ENCODE peak calls at places on chromosome 12, in seven cellular contexts. Z is sigmoid colon, V is testis, A is HCT116, T is gastrocnemius medialis, I is ovary, X is adrenal gland. G is an unnamed sample.

GRCh38 chr12:121942145-121942718 is 23.8 kb downstream of the CFAP251 start:
- DNase-seq in X (no peak), Z (no peak), V (no peak), A (no peak), T (no peak), I (no peak), G (no peak)

GRCh38 chr12:43094886-43095285 is 457.1 kb downstream of the ADAMTS20 start:
- DNase-seq in A (no peak), T (no peak), I (no peak), V (no peak), X (no peak), Z (no peak), G (peak; percentile 4)

GRCh38 chr12:49219417-49220026 is 30.6 kb upstream of the TUBA1A start:
- DNase-seq in I (no peak), Z (no peak), T (no peak), A (no peak), V (no peak), X (no peak), G (no peak)

GRCh38 chr12:54381136-54381535 is 3.4 kb downstream of the ZNF385A start:
- DNase-seq in Z (no peak), V (no peak), A (no peak), X (no peak), T (no peak), I (no peak), G (no peak)

GRCh38 chr12:27333311-27334009 is 824 bp downstream of the BMAL2 start:
- DNase-seq in I (peak; percentile 20), A (no peak), Z (peak; percentile 67), V (peak; percentile 34), T (no peak), X (peak; percentile 24), G (peak; percentile 44)

GRCh38 chr12:2891240-2892053 is 756 bp downstream of the TULP3 start:
- DNase-seq in Z (peak; percentile 84), X (peak; percentile 84), V (peak; percentile 62), T (peak; percentile 38), A (no peak), I (no peak), G (peak; percentile 57)

GRCh38 chr12:46164186-46164585 is 104.7 kb downstream of the SLC38A1 start:
- DNase-seq in T (no peak), Z (no peak), A (no peak), V (no peak), I (no peak), X (no peak), G (no peak)

GRCh38 chr12:131529196-131530040 is 181.5 kb upstream of the SFSWAP start:
- DNase-seq in T (no peak), V (peak; percentile 93), I (no peak), X (no peak), A (no peak), Z (no peak), G (no peak)

GRCh38 chr12:115440438-115440837 is 756.5 kb upstream of the TBX3 start:
- DNase-seq in I (no peak), X (peak; percentile 75), V (no peak), A (no peak), Z (no peak), T (no peak), G (no peak)

GRCh38 chr12:121800694-121801600 is 2.9 kb upstream of the SETD1B start:
- DNase-seq in Z (peak; percentile 93), T (peak; percentile 69), I (peak; percentile 78), V (peak; percentile 76), A (no peak), X (peak; percentile 83), G (peak; percentile 95)

GRCh38 chr12:107760207-107760816 is 625 bp downstream of the PRDM4 start:
- DNase-seq in V (peak; percentile 43), X (peak; percentile 33), T (peak; percentile 22), I (no peak), A (no peak), Z (peak; percentile 69), G (peak; percentile 66)

GRCh38 chr12:107759410-107759809 is 1.5 kb downstream of the PRDM4 start:
- DNase-seq in I (no peak), V (no peak), T (no peak), X (no peak), A (peak; percentile 47), Z (no peak), G (peak; percentile 69)

GRCh38 chr12:107761502-107761904 is 566 bp upstream of the PRDM4 start:
- DNase-seq in I (no peak), X (no peak), V (peak; percentile 20), T (no peak), Z (no peak), A (no peak), G (no peak)

GRCh38 chr12:107762874-107763273 is 1.9 kb upstream of the PRDM4 start:
- DNase-seq in T (no peak), I (no peak), X (no peak), V (no peak), A (no peak), Z (no peak), G (no peak)

DNA sequence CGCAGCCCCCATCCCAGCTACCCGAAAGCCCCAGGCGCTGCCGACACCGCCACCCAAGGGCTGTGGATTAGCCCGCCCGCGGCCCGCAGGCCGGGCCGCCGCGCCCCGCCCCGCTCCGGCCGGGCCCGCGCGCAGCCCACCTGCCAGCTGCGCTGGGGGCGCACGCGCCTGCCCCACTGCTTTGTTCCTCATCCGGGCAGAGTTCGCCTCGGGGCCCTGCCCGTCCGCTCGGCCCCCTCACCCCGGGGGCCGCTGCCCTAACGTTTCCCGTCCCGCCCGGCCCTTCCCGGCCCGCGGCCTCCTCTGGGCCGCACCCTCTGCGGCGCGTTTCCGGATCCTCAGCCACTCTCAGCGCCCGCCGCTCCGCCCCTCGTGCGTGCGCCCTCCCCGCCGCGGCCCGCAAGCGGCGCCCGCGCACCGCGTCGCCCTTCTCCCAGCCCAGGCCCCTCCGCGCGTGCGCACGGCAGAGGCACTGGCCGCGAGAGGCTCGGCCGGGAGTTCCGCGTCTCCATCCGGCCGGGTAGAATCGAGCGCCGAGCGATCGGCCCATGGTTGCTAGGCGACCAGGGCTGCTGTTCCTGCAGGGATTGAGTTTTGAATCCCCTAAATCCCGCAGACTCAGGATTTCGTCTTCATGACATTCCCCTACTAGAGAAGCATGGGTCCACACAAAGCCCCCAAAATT is at the start of gene PRDM4:
- DNase-seq in I (peak; percentile 94), T (peak; percentile 91), Z (peak; percentile 97), A (peak; percentile 80), X (peak; percentile 94), V (peak; percentile 95), G (peak; percentile 95)
- TF ChIP-seq POLR2A in I (peak; percentile 67), T (peak; percentile 89), Z (peak; percentile 54), A (peak; percentile 66), X (peak; percentile 92), V (peak; percentile 32), G (peak; percentile 83)

DNA sequence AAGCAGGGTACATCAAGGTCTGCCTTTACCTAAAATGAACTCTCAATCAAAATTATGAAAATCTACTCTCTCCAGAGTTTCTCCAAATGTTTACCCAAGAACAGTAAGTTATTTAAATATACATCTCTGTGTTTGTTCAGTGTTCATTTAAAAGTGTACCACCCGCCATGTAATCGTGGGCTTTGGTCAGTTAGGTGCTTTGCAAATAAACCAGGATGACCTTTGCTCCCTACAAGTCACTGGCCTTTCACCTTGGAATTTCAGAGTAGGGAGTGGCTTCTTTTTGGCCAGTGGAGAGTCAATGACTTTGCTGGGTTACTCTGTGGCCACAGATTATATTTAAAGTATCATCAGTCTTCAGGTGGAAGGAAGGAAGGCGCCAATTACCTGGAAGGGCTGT is 74.6 kb upstream of the PTPRB start:
- DNase-seq in V (no peak), Z (no peak), X (no peak), T (no peak), I (no peak), A (no peak), G (no peak)
- TF ChIP-seq POLR2A in V (no peak), Z (no peak), X (no peak), T (no peak), I (no peak), A (no peak), G (no peak)

GRCh38 chr12:95077341-95077740 is 3.9 kb upstream of the NR2C1 start:
- DNase-seq in T (no peak), X (no peak), V (no peak), A (no peak), I (no peak), Z (no peak), G (no peak)

GRCh38 chr12:95074766-95075165 is 1.3 kb upstream of the NR2C1 start:
- DNase-seq in T (no peak), V (peak; percentile 32), Z (no peak), X (no peak), I (no peak), A (no peak), G (no peak)

GRCh38 chr12:95073698-95074520 is 491 bp upstream of the NR2C1 start:
- DNase-seq in A (no peak), T (no peak), I (peak; percentile 48), X (no peak), Z (no peak), V (no peak), G (no peak)

GRCh38 chr12:95070378-95070777 is 3.0 kb downstream of the NR2C1 start:
- DNase-seq in I (no peak), V (no peak), X (no peak), T (no peak), A (no peak), Z (no peak), G (no peak)

DNA sequence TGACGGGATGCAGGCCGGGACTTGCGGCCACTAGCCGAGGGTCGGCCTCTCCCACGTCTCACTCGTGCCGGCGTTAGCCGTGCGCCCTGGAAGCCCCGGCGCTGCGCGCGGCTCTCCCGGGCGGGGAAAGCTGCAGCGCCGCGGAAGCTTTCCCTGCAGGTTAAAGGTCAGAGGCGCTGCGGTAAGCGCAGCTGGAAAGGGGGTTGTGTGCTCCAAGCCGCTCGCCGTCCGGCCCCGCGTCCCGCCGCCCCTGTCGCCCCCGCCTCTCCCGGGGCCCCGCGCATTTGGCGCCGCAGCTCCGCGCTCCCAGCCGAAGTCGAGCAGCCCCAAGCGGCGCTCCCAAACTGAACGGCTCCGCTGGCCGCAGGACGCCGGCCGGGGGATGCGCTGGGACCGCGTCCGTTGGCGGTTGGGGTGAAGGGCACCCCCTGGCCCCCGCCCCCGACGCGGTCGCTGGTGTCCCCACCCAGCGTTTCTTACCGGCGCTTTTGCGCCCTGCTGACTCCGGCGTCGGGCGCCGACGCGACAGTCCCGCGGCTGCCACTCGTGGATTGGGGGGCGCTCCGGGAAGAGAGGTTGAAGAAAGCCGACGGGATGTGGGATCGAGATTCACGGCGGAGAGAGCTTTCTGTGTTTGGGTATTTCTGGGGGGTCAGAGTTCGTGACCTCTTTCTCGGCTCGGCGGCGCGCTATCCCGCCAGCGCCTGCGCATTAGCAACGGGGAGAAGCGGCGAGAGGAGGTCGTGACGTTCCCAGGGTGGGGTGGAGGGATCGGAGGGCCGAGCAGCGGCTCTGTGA is at the start of gene NR2C1:
- DNase-seq in A (peak; percentile 91), X (peak; percentile 96), T (peak; percentile 92), V (peak; percentile 95), I (peak; percentile 92), Z (peak; percentile 97), G (peak; percentile 96)
- TF ChIP-seq POLR2A in A (peak; percentile 52), X (peak; percentile 35), T (peak; percentile 34), V (no peak), I (peak; percentile 22), Z (peak; percentile 8), G (peak; percentile 72)

DNA sequence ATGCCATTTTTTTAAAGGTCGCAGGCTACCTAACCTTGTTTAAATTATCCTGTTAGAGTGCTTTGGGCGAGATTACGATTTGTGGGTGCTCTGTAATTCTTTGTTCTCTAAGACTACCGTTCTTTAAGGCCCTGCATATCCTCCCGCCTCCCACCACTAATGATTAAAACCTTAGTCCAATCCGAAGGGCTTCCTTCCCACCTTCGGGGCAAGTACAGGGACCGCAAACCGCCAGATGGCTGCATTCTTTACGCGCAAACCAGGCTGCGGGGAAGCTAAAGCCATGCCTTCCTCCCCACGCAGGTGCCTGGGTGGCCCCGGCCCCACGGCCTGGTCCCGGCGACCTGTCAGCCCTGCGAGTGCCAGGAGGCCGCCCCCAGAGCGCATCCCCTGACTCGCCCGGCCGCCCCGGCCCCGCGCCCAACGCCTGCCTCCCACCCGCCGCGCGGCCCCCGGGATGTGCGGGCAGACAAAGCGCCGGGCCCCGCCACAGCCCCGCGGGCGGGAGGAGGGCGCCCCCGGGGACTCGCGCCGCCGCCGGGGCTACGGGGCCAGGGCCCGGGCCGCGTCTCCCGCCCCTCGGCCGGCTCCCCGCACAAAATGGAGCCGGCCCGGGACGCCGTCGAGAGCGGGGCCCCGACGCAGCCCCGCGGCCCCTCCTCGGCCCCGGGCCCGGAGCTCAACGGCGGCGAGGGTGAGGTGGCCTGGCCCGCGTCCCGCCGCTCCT is 672 bp downstream of the NFYB start:
- DNase-seq in T (peak; percentile 23), X (peak; percentile 44), Z (peak; percentile 78), I (peak; percentile 62), V (peak; percentile 35), A (no peak), G (peak; percentile 69)
- TF ChIP-seq POLR2A in T (no peak), X (no peak), Z (no peak), I (no peak), V (no peak), A (no peak), G (no peak)